ENCODE peak calls at places on chromosomes 13 and 19, in ten cellular contexts. F, C, A, G, J, W, O, B, N and K are unnamed samples.

GRCh38 chr19:42132030-42132628 is at the start of gene POU2F2:
- DNase-seq in F (peak; percentile 19), C (peak; percentile 81), A (no peak), G (no peak), J (no peak), W (peak; percentile 92), O (peak; percentile 71), B (no peak), N (no peak), K (no peak)

GRCh38 chr13:43265028-43265427 is 241.6 kb downstream of the DNAJC15 start:
- DNase-seq in F (no peak), C (no peak), A (no peak), G (no peak), J (no peak), W (no peak), O (no peak), B (no peak), N (no peak), K (no peak)

GRCh38 chr13:84641491-84641890 is 759.2 kb upstream of the SLITRK1 start:
- DNase-seq in F (no peak), C (no peak), A (no peak), G (no peak), J (peak; percentile 41), W (no peak), O (no peak), B (no peak), N (no peak), K (peak; percentile 31)

GRCh38 chr13:33509642-33510229 is 224.2 kb upstream of the STARD13 start:
- DNase-seq in F (peak; percentile 35), C (no peak), A (no peak), G (peak; percentile 80), J (peak; percentile 93), W (no peak), O (no peak), B (no peak), N (no peak), K (peak; percentile 81)

GRCh38 chr19:45075215-45076028 is 856 bp downstream of the ZNF296 start:
- DNase-seq in F (no peak), C (peak; percentile 92), A (no peak), G (peak; percentile 53), J (peak; percentile 30), W (peak; percentile 96), O (peak; percentile 88), B (no peak), N (no peak), K (peak; percentile 33)

GRCh38 chr13:106133025-106133424 is 402.4 kb downstream of the EFNB2 start:
- DNase-seq in F (no peak), C (no peak), A (no peak), G (peak; percentile 78), J (peak; percentile 51), W (no peak), O (no peak), B (no peak), N (peak; percentile 76), K (peak; percentile 85)

GRCh38 chr19:44566984-44567383 is 37.5 kb upstream of the CEACAM20 start:
- DNase-seq in F (no peak), C (no peak), A (no peak), G (no peak), J (no peak), W (no peak), O (no peak), B (no peak), N (no peak), K (no peak)

GRCh38 chr13:113224486-113224885 is 15.1 kb downstream of the CUL4A start:
- DNase-seq in F (no peak), C (no peak), A (no peak), G (no peak), J (no peak), W (no peak), O (no peak), B (no peak), N (no peak), K (no peak)

GRCh38 chr19:44282846-44283245 is 22.0 kb downstream of the ZNF235 start:
- DNase-seq in F (no peak), C (no peak), A (no peak), G (no peak), J (peak; percentile 2), W (no peak), O (no peak), B (no peak), N (no peak), K (no peak)

GRCh38 chr13:31036717-31037116 is 104.3 kb downstream of the TEX26 start:
- DNase-seq in F (no peak), C (no peak), A (no peak), G (no peak), J (no peak), W (no peak), O (no peak), B (no peak), N (no peak), K (no peak)

DNA sequence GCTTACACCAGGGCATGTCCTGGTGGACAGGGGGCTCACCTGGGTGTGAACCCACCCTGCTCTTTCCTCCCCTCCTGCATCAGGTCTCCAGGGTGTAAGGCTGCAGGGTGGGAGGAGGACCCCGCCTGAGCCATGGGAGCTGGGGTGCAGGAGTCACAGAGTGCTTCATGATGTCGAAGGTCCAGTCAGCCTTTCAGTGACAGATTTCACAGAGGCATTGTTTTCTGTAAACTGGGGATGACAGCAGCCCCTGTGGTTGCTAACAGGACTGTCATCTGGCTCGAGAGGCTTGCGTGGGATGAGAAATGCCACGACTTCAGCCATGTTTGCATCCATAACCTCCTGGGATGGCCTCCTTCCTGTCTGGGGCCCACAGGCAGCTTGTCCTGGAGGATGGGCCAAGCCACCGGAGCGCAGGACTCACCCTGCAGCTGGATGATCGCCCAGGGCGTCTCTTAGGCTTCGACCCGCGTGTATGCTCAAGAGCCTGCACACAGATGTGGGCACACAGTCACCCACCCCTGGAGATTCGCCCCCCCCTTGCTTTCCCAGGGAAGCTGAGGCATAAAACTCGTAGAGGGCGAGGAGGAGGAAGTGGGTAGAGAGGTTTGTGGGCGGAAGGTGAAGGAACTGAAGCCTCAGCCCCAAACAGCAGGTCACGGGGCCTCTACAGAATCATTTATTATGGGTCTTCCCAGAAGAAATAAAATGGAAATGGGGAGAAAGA is 4.9 kb downstream of the NANOS3 start:
- DNase-seq in F (no peak), C (peak; percentile 63), A (no peak), G (peak; percentile 46), J (peak; percentile 23), W (no peak), O (no peak), B (no peak), N (no peak), K (peak; percentile 84)
- H3K4me3 ChIP-seq in F (no peak overlapping the region), C (no peak overlapping the region), A (no peak overlapping the region), G (no peak overlapping the region), J (no peak overlapping the region), W (no peak overlapping the region), O (no peak overlapping the region), B (no peak overlapping the region), N (no peak overlapping the region), K (no peak overlapping the region)

GRCh38 chr19:47761566-47761965 is 16.2 kb downstream of the NOP53 start:
- DNase-seq in F (no peak), C (no peak), A (no peak), G (no peak), J (no peak), W (no peak), O (no peak), B (no peak), N (no peak), K (no peak)
- TF ChIP-seq CTCF in F (no peak), C (no peak), A (no peak), G (no peak), J (no peak), W (no peak), O (no peak), B (no peak), N (no peak), K (no peak)

DNA sequence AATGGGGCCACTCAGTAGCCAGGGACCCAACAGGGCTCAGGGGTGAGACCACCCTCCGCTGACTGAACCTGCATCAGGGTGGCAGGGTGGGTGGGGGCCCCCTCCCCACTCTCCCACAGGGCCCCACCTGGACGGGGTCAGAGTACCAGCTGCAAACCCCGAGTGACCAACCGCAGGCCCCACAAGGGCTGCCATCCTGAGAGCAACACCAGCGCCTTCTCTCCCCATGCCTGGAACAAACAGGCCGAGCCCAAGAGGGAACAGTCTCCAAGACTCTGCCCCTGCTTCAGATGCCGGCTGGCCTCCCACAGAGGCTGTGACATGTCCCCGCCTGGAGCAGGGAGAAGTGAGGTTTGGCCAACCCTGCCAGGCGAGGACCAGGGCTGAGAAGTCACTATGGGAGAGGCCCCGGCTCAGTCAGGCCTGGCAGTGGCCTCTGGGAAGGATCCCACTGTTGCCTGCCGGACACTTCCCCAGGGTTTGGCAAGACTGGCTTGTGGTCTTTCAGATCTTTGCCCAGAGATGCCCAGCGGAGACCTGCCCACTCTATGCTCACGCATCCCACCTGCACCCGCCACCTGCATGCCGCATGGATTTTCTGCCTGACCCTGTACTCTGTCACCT is 27.2 kb downstream of the MPND start:
- DNase-seq in F (no peak), C (no peak), A (no peak), G (no peak), J (no peak), W (no peak), O (peak; percentile 51), B (no peak), N (no peak), K (no peak)
- H3K4me3 ChIP-seq in F (no peak overlapping the region), C (no peak overlapping the region), A (no peak overlapping the region), G (no peak overlapping the region), J (no peak overlapping the region), W (peak overlapping the region; percentile 61), O (no peak overlapping the region), B (no peak overlapping the region), N (no peak overlapping the region), K (no peak overlapping the region)

GRCh38 chr13:29593605-29594297 is 1.7 kb downstream of the SLC7A1 start:
- DNase-seq in F (no peak), C (no peak), A (no peak), G (no peak), J (no peak), W (peak; percentile 20), O (no peak), B (no peak), N (no peak), K (no peak)

GRCh38 chr13:29589234-29589633 is 6.3 kb downstream of the SLC7A1 start:
- DNase-seq in F (no peak), C (no peak), A (no peak), G (no peak), J (no peak), W (no peak), O (no peak), B (no peak), N (no peak), K (peak; percentile 59)

GRCh38 chr13:29591310-29591709 is 4.2 kb downstream of the SLC7A1 start:
- DNase-seq in F (no peak), C (no peak), A (no peak), G (peak; percentile 6), J (peak; percentile 37), W (no peak), O (no peak), B (no peak), N (no peak), K (peak; percentile 53)

GRCh38 chr13:29587645-29588044 is 7.8 kb downstream of the SLC7A1 start:
- DNase-seq in F (peak; percentile 36), C (no peak), A (no peak), G (no peak), J (no peak), W (no peak), O (no peak), B (no peak), N (no peak), K (no peak)

DNA sequence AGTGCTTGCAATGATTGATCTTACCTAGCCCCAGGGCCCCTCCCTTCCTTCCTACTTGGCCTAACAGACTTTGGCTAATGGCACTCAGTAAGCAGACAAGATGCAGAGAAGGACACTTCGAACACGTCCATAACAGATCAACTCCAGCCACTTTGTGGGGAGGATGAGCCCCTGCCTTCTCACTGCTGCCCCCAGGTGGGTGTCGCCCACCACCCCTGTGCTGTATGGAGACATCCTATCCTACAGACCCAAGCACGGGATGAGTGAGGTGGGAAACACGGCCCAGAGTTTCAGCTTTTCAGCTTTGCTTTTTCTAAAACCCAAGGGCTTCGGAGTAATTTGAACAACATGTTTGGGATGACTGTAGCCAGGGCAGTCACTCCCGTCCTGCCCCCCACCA is 5.5 kb downstream of the SLC7A1 start:
- DNase-seq in F (no peak), C (no peak), A (no peak), G (no peak), J (no peak), W (no peak), O (peak; percentile 83), B (no peak), N (no peak), K (no peak)
- TF ChIP-seq CTCF in F (no peak), C (no peak), A (no peak), G (no peak), J (peak; percentile 9), W (peak; percentile 54), O (peak; percentile 71), B (no peak), N (no peak), K (peak; percentile 12)